ENCODE peak calls at places on chromosomes 2 and 18, in seven cellular contexts. I, Z, J, A, H, E and Y are unnamed samples.

GRCh38 chr2:28423856-28424605 is 31.4 kb downstream of the FOSL2 start:
- DNase-seq in H (peak; percentile 50), J (no peak), E (no peak), Z (no peak), A (no peak), I (peak; percentile 44), Y (no peak)

GRCh38 chr2:113078350-113078839 is 10.6 kb downstream of the IL1F10 start:
- DNase-seq in H (peak; percentile 92), E (no peak), Z (no peak), A (no peak), J (peak; percentile 74), I (no peak), Y (peak; percentile 88)

GRCh38 chr18:12679183-12679786 is 21.4 kb upstream of the SPIRE1 start:
- DNase-seq in A (no peak), E (no peak), H (peak; percentile 36), I (peak; percentile 42), Z (no peak), J (peak; percentile 4), Y (peak; percentile 40)

GRCh38 chr2:143254108-143254507 is 124.9 kb downstream of the ARHGAP15 start:
- DNase-seq in I (no peak), H (no peak), J (no peak), E (no peak), Z (no peak), A (no peak), Y (no peak)

GRCh38 chr2:163785162-163785561 is 49.4 kb upstream of the FIGN start:
- DNase-seq in J (no peak), H (no peak), E (no peak), I (no peak), Z (no peak), A (no peak), Y (no peak)

GRCh38 chr2:188668017-188668663 is 306.0 kb upstream of the COL3A1 start:
- DNase-seq in A (no peak), Z (no peak), I (peak; percentile 93), E (no peak), J (peak; percentile 40), H (peak; percentile 51), Y (peak; percentile 37)

GRCh38 chr2:223053431-223054192 is 1.6 kb downstream of the KCNE4 start:
- DNase-seq in J (no peak), A (no peak), I (no peak), Z (no peak), E (no peak), H (no peak), Y (no peak)

GRCh38 chr2:146837857-146838256 is 1007.0 kb upstream of the ACVR2A start:
- DNase-seq in J (peak; percentile 55), H (peak; percentile 76), I (no peak), Z (no peak), A (no peak), E (no peak), Y (peak; percentile 61)

GRCh38 chr2:239736358-239737143 is 288.6 kb downstream of the NDUFA10 start:
- DNase-seq in E (no peak), H (no peak), A (no peak), I (no peak), J (no peak), Z (no peak), Y (no peak)

GRCh38 chr2:226915846-226916360 is 80.0 kb downstream of the RHBDD1 start:
- DNase-seq in H (no peak), J (no peak), E (no peak), I (peak; percentile 90), Z (no peak), A (no peak), Y (no peak)

GRCh38 chr2:203808041-203808750 is 59.4 kb upstream of the CTLA4 start:
- DNase-seq in I (peak; percentile 95), J (peak; percentile 49), E (no peak), A (peak; percentile 6), Z (no peak), H (peak; percentile 72), Y (peak; percentile 96)

GRCh38 chr2:111707700-111708099 is 176.3 kb downstream of the ANAPC1 start:
- DNase-seq in I (no peak), H (no peak), A (no peak), J (no peak), Z (no peak), E (no peak), Y (no peak)

GRCh38 chr18:50099725-50100414 is 95.1 kb downstream of the MYO5B start:
- DNase-seq in I (peak; percentile 25), A (no peak), H (peak; percentile 98), E (no peak), Z (no peak), J (peak; percentile 92), Y (peak; percentile 95)

GRCh38 chr2:17792515-17792914 is 23.7 kb upstream of the MSGN1 start:
- DNase-seq in A (no peak), E (no peak), H (no peak), J (no peak), I (no peak), Z (no peak), Y (no peak)

GRCh38 chr2:96157649-96158553 is 12.7 kb upstream of the DUSP2 start:
- DNase-seq in A (no peak), E (no peak), I (no peak), H (no peak), Z (peak; percentile 93), J (no peak), Y (no peak)

GRCh38 chr2:231795525-231796327 is 9.5 kb downstream of the COPS7B start:
- DNase-seq in H (peak; percentile 92), E (no peak), I (peak; percentile 75), Z (no peak), A (no peak), J (peak; percentile 84), Y (peak; percentile 87)

GRCh38 chr2:222307138-222307756 is 8.4 kb upstream of the PAX3 start:
- DNase-seq in A (no peak), J (no peak), H (peak; percentile 26), E (no peak), Z (no peak), I (no peak), Y (no peak)

GRCh38 chr2:94870392-94871225 is 621 bp upstream of the TEKT4 start:
- DNase-seq in I (no peak), J (no peak), Z (no peak), E (no peak), H (peak; percentile 29), A (no peak), Y (no peak)

GRCh38 chr18:69916412-69916811 is 31.3 kb downstream of the CD226 start:
- DNase-seq in E (no peak), Z (no peak), J (no peak), I (peak; percentile 26), H (no peak), A (no peak), Y (peak; percentile 35)

GRCh38 chr2:200756618-200757321 is 54.9 kb upstream of the BZW1 start:
- DNase-seq in E (no peak), H (peak; percentile 99), J (peak; percentile 94), I (peak; percentile 91), A (no peak), Z (no peak), Y (peak; percentile 97)

GRCh38 chr18:8142932-8143331 is 466.3 kb upstream of the RAB12 start:
- DNase-seq in E (no peak), Z (no peak), A (no peak), I (no peak), H (no peak), J (no peak), Y (no peak)

GRCh38 chr2:203451011-203451410 is 84.1 kb downstream of the RAPH1 start:
- DNase-seq in I (peak; percentile 31), A (no peak), J (no peak), H (peak; percentile 16), Z (no peak), E (no peak), Y (no peak)